ENCODE peak calls at places on chromosomes 16 and 17, in five cellular contexts. E is stomach, S is A549, U is H1, H is transverse colon. Q is an unnamed sample.

GRCh38 chr17:18267927-18268711 is 7.7 kb downstream of the MIEF2 start:
- DNase-seq in E (no peak), S (no peak), U (no peak), H (no peak), Q (no peak)

GRCh38 chr16:28546626-28547025 is 7.1 kb upstream of the SGF29 start:
- DNase-seq in E (no peak), S (no peak), U (no peak), H (no peak), Q (no peak)

GRCh38 chr17:51677875-51678274 is 417.5 kb downstream of the UTP18 start:
- DNase-seq in E (no peak), S (no peak), U (no peak), H (no peak), Q (no peak)

GRCh38 chr16:49024896-49025295 is 256.7 kb downstream of the CBLN1 start:
- DNase-seq in E (no peak), S (no peak), U (no peak), H (no peak), Q (peak)

GRCh38 chr17:15947976-15948752 is 3.2 kb downstream of the ADORA2B start:
- DNase-seq in E (no peak), S (no peak), U (no peak), H (peak), Q (no peak)

GRCh38 chr17:15441315-15441714 is 26.1 kb downstream of the CDRT4 start:
- DNase-seq in E (no peak), S (no peak), U (no peak), H (no peak), Q (no peak)

GRCh38 chr17:77886387-77886728 is 72.1 kb upstream of the TNRC6C start:
- DNase-seq in E (peak), S (peak), U (no peak), H (no peak), Q (no peak)

GRCh38 chr17:76714822-76715461 is 4.2 kb upstream of the MXRA7 start:
- DNase-seq in E (peak), S (peak), U (no peak), H (peak), Q (no peak)

GRCh38 chr16:71474864-71475263 is 12.8 kb upstream of the ZNF23 start:
- DNase-seq in E (no peak), S (no peak), U (no peak), H (no peak), Q (no peak)

GRCh38 chr17:76074390-76075363 is at the start of gene GALR2:
- DNase-seq in E (no peak), S (no peak), U (no peak), H (no peak), Q (no peak)

GRCh38 chr16:19330801-19331484 is 45.4 kb downstream of the CLEC19A start:
- DNase-seq in E (peak), S (peak), U (no peak), H (no peak), Q (no peak)

GRCh38 chr17:59238904-59239303 is 18.6 kb downstream of the GDPD1 start:
- DNase-seq in E (no peak), S (no peak), U (no peak), H (no peak), Q (no peak)

GRCh38 chr17:81329279-81329926 is 34.3 kb upstream of the SLC38A10 start:
- DNase-seq in E (peak), S (peak), U (no peak), H (peak), Q (peak)

GRCh38 chr17:10748475-10749110 is 18.8 kb upstream of the TMEM220 start:
- DNase-seq in E (no peak), S (no peak), U (no peak), H (no peak), Q (no peak)

GRCh38 chr17:57256708-57257112 is 387 bp downstream of the MSI2 start:
- DNase-seq in E (no peak), S (peak), U (no peak), H (peak), Q (no peak)

GRCh38 chr17:49525831-49526741 is 31.0 kb downstream of the NGFR start:
- DNase-seq in E (no peak), S (no peak), U (no peak), H (no peak), Q (no peak)

GRCh38 chr17:15436399-15437369 is 30.7 kb downstream of the CDRT4 start:
- DNase-seq in E (peak), S (peak), U (no peak), H (peak), Q (no peak)

GRCh38 chr16:88356124-88356726 is 26.5 kb upstream of the ZNF469 start:
- DNase-seq in E (no peak), S (no peak), U (no peak), H (no peak), Q (no peak)

GRCh38 chr16:55913717-55914116 is 38.5 kb upstream of the CES5A start:
- DNase-seq in E (no peak), S (no peak), U (no peak), H (no peak), Q (peak)

GRCh38 chr17:72308744-72309395 is 188.1 kb downstream of the SOX9 start:
- DNase-seq in E (no peak), S (no peak), U (no peak), H (no peak), Q (no peak)

GRCh38 chr16:75789237-75789636 is 62.9 kb upstream of the CPHXL start:
- DNase-seq in E (no peak), S (peak), U (no peak), H (no peak), Q (no peak)

GRCh38 chr17:38333635-38334295 is 10.0 kb downstream of the GPR179 start:
- DNase-seq in E (peak), S (peak), U (peak), H (peak), Q (no peak)

GRCh38 chr17:60154616-60155426 is 5.0 kb downstream of the CA4 start:
- DNase-seq in E (peak), S (no peak), U (no peak), H (no peak), Q (no peak)

GRCh38 chr17:75774988-75775668 is 9.5 kb upstream of the UNK start:
- DNase-seq in E (no peak), S (no peak), U (no peak), H (peak), Q (no peak)

GRCh38 chr16:24070851-24071250 is 185.3 kb upstream of the CACNG3 start:
- DNase-seq in E (no peak), S (peak), U (peak), H (no peak), Q (no peak)

GRCh38 chr17:82385559-82386255 is 14.1 kb downstream of the UTS2R start:
- DNase-seq in E (no peak), S (no peak), U (no peak), H (no peak), Q (no peak)

GRCh38 chr16:48617711-48618148 is 7.8 kb upstream of the N4BP1 start:
- DNase-seq in E (peak), S (no peak), U (no peak), H (no peak), Q (no peak)

GRCh38 chr17:57861000-57861736 is 11.3 kb upstream of the MRPS23 start:
- DNase-seq in E (peak), S (peak), U (no peak), H (peak), Q (peak)

GRCh38 chr16:79757163-79757562 is 156.6 kb upstream of the MAF start:
- DNase-seq in E (no peak), S (no peak), U (no peak), H (no peak), Q (no peak)

GRCh38 chr16:87681990-87682570 is 79.8 kb downstream of the JPH3 start:
- DNase-seq in E (no peak), S (peak), U (no peak), H (no peak), Q (no peak)

GRCh38 chr17:78637146-78637545 is 60.0 kb upstream of the DNAH17 start:
- DNase-seq in E (no peak), S (no peak), U (no peak), H (no peak), Q (no peak)

GRCh38 chr17:67245694-67246397 is 850 bp upstream of the HELZ start:
- DNase-seq in E (peak), S (peak), U (no peak), H (peak), Q (no peak)

GRCh38 chr17:20125724-20126123 is 116.6 kb downstream of the SPECC1 start:
- DNase-seq in E (no peak), S (no peak), U (no peak), H (no peak), Q (no peak)

GRCh38 chr17:39705786-39706348 is 6.0 kb downstream of the ERBB2 start:
- DNase-seq in E (peak), S (no peak), U (no peak), H (peak), Q (no peak)

GRCh38 chr17:74920679-74921044 is 2.4 kb downstream of the USH1G start:
- DNase-seq in E (no peak), S (no peak), U (no peak), H (no peak), Q (no peak)

GRCh38 chr17:82864721-82865240 is 25.0 kb upstream of the ZNF750 start:
- DNase-seq in E (no peak), S (no peak), U (no peak), H (no peak), Q (no peak)

GRCh38 chr16:2495041-2495440 is 18.7 kb upstream of the ATP6V0C start:
- DNase-seq in E (no peak), S (no peak), U (no peak), H (no peak), Q (no peak)

GRCh38 chr17:41777579-41778188 is 8.8 kb downstream of the JUP start:
- DNase-seq in E (peak), S (peak), U (no peak), H (peak), Q (no peak)
- TF ChIP-seq EP300 in E (no peak), S (peak), U (no peak), H (no peak), Q (no peak)

DNA sequence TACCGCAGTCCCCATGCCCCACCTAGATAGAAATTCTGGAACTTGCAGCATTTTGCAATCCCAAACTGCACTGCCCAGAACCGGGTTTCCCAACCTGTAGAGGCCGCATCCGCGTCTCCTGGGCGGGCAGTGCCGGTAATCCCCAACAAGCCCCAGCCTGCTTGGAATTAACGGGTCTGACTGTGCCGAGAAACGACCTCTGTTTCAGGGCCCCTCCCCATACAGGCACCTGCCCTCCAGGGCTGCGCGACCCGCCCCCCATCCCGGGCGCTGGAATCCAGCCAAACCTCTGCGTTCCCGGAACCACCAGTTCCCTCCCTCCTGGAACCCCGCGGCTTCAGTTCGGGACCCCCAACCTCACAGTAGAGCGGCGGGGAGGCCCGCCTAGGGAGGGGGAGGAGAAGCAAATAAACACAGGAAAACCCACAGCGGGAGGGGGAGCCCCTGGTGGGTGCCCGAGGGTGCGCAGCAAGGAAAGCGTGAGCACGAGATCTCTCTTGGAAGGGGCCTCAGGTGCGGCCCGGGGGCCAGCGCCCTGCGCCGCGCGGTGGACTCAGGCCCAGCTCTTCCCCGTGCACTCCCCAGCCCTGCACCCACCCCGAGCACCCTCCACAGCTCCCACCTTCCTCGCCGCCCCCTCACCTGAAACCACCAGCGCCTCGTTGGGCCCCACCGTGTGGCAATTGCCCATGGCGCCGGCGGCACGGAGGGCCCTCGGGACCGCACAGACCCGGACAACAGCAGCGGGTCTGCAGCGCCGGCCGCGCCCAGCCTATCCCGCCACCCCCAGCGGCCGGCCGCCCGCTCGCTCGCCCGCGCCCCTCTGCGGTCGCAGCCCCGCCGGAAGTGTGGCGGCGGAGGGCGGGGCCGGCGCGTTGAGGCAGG is at the start of gene FLOT2:
- DNase-seq in E (peak), S (peak), U (peak), H (peak), Q (peak)
- TF ChIP-seq POLR2A in E (no peak), S (peak), U (peak), H (peak), Q (peak)

DNA sequence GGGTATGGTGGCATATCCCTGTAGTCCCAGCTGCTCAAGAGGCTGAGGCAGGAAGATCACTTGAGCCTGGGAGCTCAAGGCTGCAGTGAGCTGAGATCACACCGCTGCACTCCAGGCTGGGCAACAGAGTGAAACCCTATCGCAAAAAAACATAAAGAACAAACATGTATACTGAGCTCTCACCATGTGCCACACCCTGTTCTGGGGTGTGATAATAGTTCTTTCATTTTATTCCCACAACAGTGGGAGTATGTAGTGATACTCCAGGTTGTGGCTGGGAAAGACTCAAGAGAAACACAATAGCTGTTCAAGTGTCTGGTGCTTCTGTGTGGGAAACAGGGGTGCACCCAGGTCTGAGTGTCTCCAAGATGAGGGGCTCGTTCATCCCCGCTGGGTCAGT is 90.7 kb downstream of the SOCS1 start:
- DNase-seq in E (no peak), S (no peak), U (no peak), H (no peak), Q (no peak)
- TF ChIP-seq EP300 in E (no peak), S (no peak), U (no peak), H (no peak), Q (no peak)

GRCh38 chr16:22337045-22337444 is 37.4 kb downstream of the CDR2 start:
- DNase-seq in E (no peak), S (no peak), U (no peak), H (no peak), Q (no peak)

GRCh38 chr16:22336581-22336980 is 37.8 kb downstream of the CDR2 start:
- DNase-seq in E (no peak), S (no peak), U (no peak), H (no peak), Q (no peak)

GRCh38 chr16:22333457-22333994 is 36.3 kb downstream of the POLR3E start:
- DNase-seq in E (no peak), S (no peak), U (no peak), H (no peak), Q (no peak)

GRCh38 chr16:22337849-22338248 is 36.6 kb downstream of the CDR2 start:
- DNase-seq in E (no peak), S (no peak), U (no peak), H (no peak), Q (no peak)

DNA sequence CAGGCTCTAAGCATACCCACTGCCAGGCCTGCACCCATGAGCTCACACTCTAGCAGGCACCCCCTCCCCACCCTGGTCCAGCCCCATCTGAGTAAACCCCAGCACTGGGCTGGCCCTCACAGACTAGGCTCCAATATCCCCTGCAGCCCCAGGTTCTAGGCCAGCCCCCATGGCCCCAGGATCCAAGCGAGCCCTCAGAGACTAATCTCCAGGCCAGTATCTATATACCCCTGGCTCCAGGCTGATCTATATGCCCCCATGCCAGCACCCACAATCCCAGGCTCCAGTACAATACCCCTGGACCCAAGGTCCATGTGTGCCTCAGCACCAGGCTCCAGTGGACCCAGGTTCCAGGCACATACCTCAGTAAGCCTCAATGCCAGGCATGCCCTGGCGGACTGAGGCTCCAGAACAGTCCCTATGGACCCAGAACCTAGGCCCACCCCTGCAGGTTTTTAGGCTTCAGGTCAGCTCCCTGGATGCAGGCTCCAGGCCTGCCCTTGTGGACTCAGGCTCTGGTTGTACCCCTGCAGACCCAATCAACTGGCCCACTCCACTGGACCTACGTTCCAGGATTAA is 38.5 kb downstream of the POLR3E start:
- DNase-seq in E (no peak), S (no peak), U (no peak), H (no peak), Q (no peak)
- TF ChIP-seq POLR2A in E (no peak), S (no peak), U (no peak), H (no peak), Q (no peak)

Q was measured in esophagus muscularis mucosa.